ENCODE peak calls at places on chromosomes 11 and 22, in four cellular contexts. X is RPMI8226; B is iPS-NIHi11; H is effector CD8-positive, alpha-beta T cell. S is an unnamed sample.

GRCh38 chr11:130672911-130673310 is 224.5 kb downstream of the ADAMTS15 start:
- DNase-seq in X (no peak), B (no peak), H (no peak), S (no peak)

GRCh38 chr22:24357547-24357946 is 69.9 kb upstream of the ADORA2A start:
- DNase-seq in X (no peak), B (no peak), H (no peak), S (no peak)

GRCh38 chr11:73509188-73509587 is 88.7 kb downstream of the FAM168A start:
- DNase-seq in X (no peak), B (no peak), H (no peak), S (no peak)

GRCh38 chr11:104771782-104772181 is 126.5 kb downstream of the CASP12 start:
- DNase-seq in X (no peak), B (no peak), H (no peak), S (no peak)

GRCh38 chr11:132289590-132290256 is 919.3 kb downstream of the NTM start:
- DNase-seq in X (peak; percentile 31), B (no peak), H (no peak), S (no peak)

GRCh38 chr11:134558916-134559616 is 147.0 kb upstream of the B3GAT1 start:
- DNase-seq in X (peak; percentile 12), B (no peak), H (no peak), S (no peak)

GRCh38 chr11:133681901-133682300 is 149.6 kb upstream of the OPCML start:
- DNase-seq in X (no peak), B (peak; percentile 35), H (no peak), S (no peak)

GRCh38 chr11:76604081-76604601 is 66.4 kb downstream of the LRRC32 start:
- DNase-seq in X (no peak), B (no peak), H (no peak), S (no peak)

GRCh38 chr11:110430267-110431211 is 791 bp downstream of the FDX1 start:
- DNase-seq in X (peak; percentile 52), B (peak; percentile 72), H (peak; percentile 38), S (peak; percentile 69)

GRCh38 chr11:65524747-65525658 is at the start of gene SCYL1:
- DNase-seq in X (peak; percentile 80), B (peak; percentile 94), H (peak; percentile 79), S (peak; percentile 83)

GRCh38 chr11:80103149-80103859 is 662.5 kb upstream of the TENM4 start:
- DNase-seq in X (no peak), B (no peak), H (no peak), S (no peak)

GRCh38 chr11:70423523-70424505 is 25.5 kb downstream of the CTTN start:
- DNase-seq in X (no peak), B (peak; percentile 67), H (no peak), S (no peak)

GRCh38 chr11:124541204-124541603 is 2.2 kb downstream of the OR8B12 start:
- DNase-seq in X (no peak), B (no peak), H (no peak), S (no peak)

GRCh38 chr11:105367129-105367528 is 227.6 kb upstream of the CARD18 start:
- DNase-seq in X (no peak), B (no peak), H (no peak), S (no peak)

GRCh38 chr22:39574779-39575551 is 4.4 kb downstream of the CACNA1I start:
- DNase-seq in X (no peak), B (no peak), H (no peak), S (no peak)

GRCh38 chr22:29205598-29206371 is at the start of gene EMID1:
- DNase-seq in X (peak; percentile 65), B (peak; percentile 85), H (no peak), S (no peak)

GRCh38 chr11:44409558-44410236 is 99.8 kb upstream of the ALX4 start:
- DNase-seq in X (no peak), B (no peak), H (no peak), S (no peak)

GRCh38 chr22:44351685-44352377 is 39.1 kb upstream of the SHISAL1 start:
- DNase-seq in X (peak; percentile 93), B (peak; percentile 54), H (no peak), S (no peak)

GRCh38 chr22:26894766-26895485 is 237.5 kb downstream of the MIAT start:
- DNase-seq in X (no peak), B (no peak), H (no peak), S (no peak)